ENCODE peak calls at places on chromosomes 2 and 18, in eight cellular contexts. One of them, this sample, is unnamed.

GRCh38 chr2:104690255-104690999 is 163.5 kb upstream of the POU3F3 start:
- DNase-seq in fibroblast of mammary gland: no peak
- DNase-seq in CD8-positive, alpha-beta memory T cell: no peak
- DNase-seq in stimulated activated CD4-positive, alpha-beta T cell treated with anti-CD3 and anti-CD28 coated beads, Interleukin-15, amount 100 ng/mL, for 1 hour: no peak
- DNase-seq in GM10248: no peak
- DNase-seq in HCT116: no peak
- DNase-seq in effector memory CD8-positive, alpha-beta T cell: no peak
- DNase-seq in lower leg skin: peak
- DNase-seq in this sample: no peak

GRCh38 chr18:13107074-13107473 is 111.5 kb upstream of the LDLRAD4 start:
- DNase-seq in fibroblast of mammary gland: peak
- DNase-seq in CD8-positive, alpha-beta memory T cell: no peak
- DNase-seq in stimulated activated CD4-positive, alpha-beta T cell treated with anti-CD3 and anti-CD28 coated beads, Interleukin-15, amount 100 ng/mL, for 1 hour: no peak
- DNase-seq in GM10248: no peak
- DNase-seq in HCT116: no peak
- DNase-seq in effector memory CD8-positive, alpha-beta T cell: no peak
- DNase-seq in lower leg skin: no peak
- DNase-seq in this sample: no peak

GRCh38 chr2:11750917-11751316 is 4.5 kb downstream of the LPIN1 start:
- DNase-seq in fibroblast of mammary gland: no peak
- DNase-seq in CD8-positive, alpha-beta memory T cell: peak
- DNase-seq in stimulated activated CD4-positive, alpha-beta T cell treated with anti-CD3 and anti-CD28 coated beads, Interleukin-15, amount 100 ng/mL, for 1 hour: no peak
- DNase-seq in GM10248: no peak
- DNase-seq in HCT116: no peak
- DNase-seq in effector memory CD8-positive, alpha-beta T cell: peak
- DNase-seq in lower leg skin: no peak
- DNase-seq in this sample: no peak

GRCh38 chr2:43226955-43227829 is 786 bp upstream of the ZFP36L2 start:
- DNase-seq in fibroblast of mammary gland: peak
- DNase-seq in CD8-positive, alpha-beta memory T cell: peak
- DNase-seq in stimulated activated CD4-positive, alpha-beta T cell treated with anti-CD3 and anti-CD28 coated beads, Interleukin-15, amount 100 ng/mL, for 1 hour: peak
- DNase-seq in GM10248: peak
- DNase-seq in HCT116: peak
- DNase-seq in effector memory CD8-positive, alpha-beta T cell: peak
- DNase-seq in lower leg skin: peak
- DNase-seq in this sample: peak

GRCh38 chr2:176157499-176158305 is 595 bp downstream of the HOXD3 start:
- DNase-seq in fibroblast of mammary gland: no peak
- DNase-seq in CD8-positive, alpha-beta memory T cell: no peak
- DNase-seq in stimulated activated CD4-positive, alpha-beta T cell treated with anti-CD3 and anti-CD28 coated beads, Interleukin-15, amount 100 ng/mL, for 1 hour: no peak
- DNase-seq in GM10248: no peak
- DNase-seq in HCT116: no peak
- DNase-seq in effector memory CD8-positive, alpha-beta T cell: no peak
- DNase-seq in lower leg skin: no peak
- DNase-seq in this sample: no peak

GRCh38 chr2:16330571-16331351 is 334.9 kb downstream of the CYRIA start:
- DNase-seq in fibroblast of mammary gland: no peak
- DNase-seq in CD8-positive, alpha-beta memory T cell: no peak
- DNase-seq in stimulated activated CD4-positive, alpha-beta T cell treated with anti-CD3 and anti-CD28 coated beads, Interleukin-15, amount 100 ng/mL, for 1 hour: no peak
- DNase-seq in GM10248: no peak
- DNase-seq in HCT116: no peak
- DNase-seq in effector memory CD8-positive, alpha-beta T cell: no peak
- DNase-seq in lower leg skin: no peak
- DNase-seq in this sample: no peak

GRCh38 chr2:95392320-95392719 is 10.2 kb upstream of the FAHD2A start:
- DNase-seq in fibroblast of mammary gland: no peak
- DNase-seq in CD8-positive, alpha-beta memory T cell: no peak
- DNase-seq in stimulated activated CD4-positive, alpha-beta T cell treated with anti-CD3 and anti-CD28 coated beads, Interleukin-15, amount 100 ng/mL, for 1 hour: no peak
- DNase-seq in GM10248: no peak
- DNase-seq in HCT116: no peak
- DNase-seq in effector memory CD8-positive, alpha-beta T cell: no peak
- DNase-seq in lower leg skin: no peak
- DNase-seq in this sample: no peak

GRCh38 chr2:238380785-238381184 is 45.9 kb upstream of the ASB1 start:
- DNase-seq in fibroblast of mammary gland: peak
- DNase-seq in CD8-positive, alpha-beta memory T cell: no peak
- DNase-seq in stimulated activated CD4-positive, alpha-beta T cell treated with anti-CD3 and anti-CD28 coated beads, Interleukin-15, amount 100 ng/mL, for 1 hour: no peak
- DNase-seq in GM10248: no peak
- DNase-seq in HCT116: peak
- DNase-seq in effector memory CD8-positive, alpha-beta T cell: no peak
- DNase-seq in lower leg skin: no peak
- DNase-seq in this sample: no peak

GRCh38 chr18:23311346-23312103 is 141.6 kb upstream of the RIOK3 start:
- DNase-seq in fibroblast of mammary gland: peak
- DNase-seq in CD8-positive, alpha-beta memory T cell: no peak
- DNase-seq in stimulated activated CD4-positive, alpha-beta T cell treated with anti-CD3 and anti-CD28 coated beads, Interleukin-15, amount 100 ng/mL, for 1 hour: no peak
- DNase-seq in GM10248: no peak
- DNase-seq in HCT116: no peak
- DNase-seq in effector memory CD8-positive, alpha-beta T cell: no peak
- DNase-seq in lower leg skin: no peak
- DNase-seq in this sample: no peak

GRCh38 chr2:139411236-139411635 is 631.0 kb upstream of the NXPH2 start:
- DNase-seq in fibroblast of mammary gland: no peak
- DNase-seq in CD8-positive, alpha-beta memory T cell: no peak
- DNase-seq in stimulated activated CD4-positive, alpha-beta T cell treated with anti-CD3 and anti-CD28 coated beads, Interleukin-15, amount 100 ng/mL, for 1 hour: no peak
- DNase-seq in GM10248: no peak
- DNase-seq in HCT116: no peak
- DNase-seq in effector memory CD8-positive, alpha-beta T cell: no peak
- DNase-seq in lower leg skin: no peak
- DNase-seq in this sample: no peak

GRCh38 chr18:34866739-34867138 is 156.6 kb downstream of the DTNA start:
- DNase-seq in fibroblast of mammary gland: peak
- DNase-seq in CD8-positive, alpha-beta memory T cell: no peak
- DNase-seq in stimulated activated CD4-positive, alpha-beta T cell treated with anti-CD3 and anti-CD28 coated beads, Interleukin-15, amount 100 ng/mL, for 1 hour: no peak
- DNase-seq in GM10248: no peak
- DNase-seq in HCT116: no peak
- DNase-seq in effector memory CD8-positive, alpha-beta T cell: no peak
- DNase-seq in lower leg skin: no peak
- DNase-seq in this sample: no peak

GRCh38 chr2:233421091-233421816 is 67.0 kb downstream of the DGKD start:
- DNase-seq in fibroblast of mammary gland: no peak
- DNase-seq in CD8-positive, alpha-beta memory T cell: no peak
- DNase-seq in stimulated activated CD4-positive, alpha-beta T cell treated with anti-CD3 and anti-CD28 coated beads, Interleukin-15, amount 100 ng/mL, for 1 hour: no peak
- DNase-seq in GM10248: no peak
- DNase-seq in HCT116: no peak
- DNase-seq in effector memory CD8-positive, alpha-beta T cell: no peak
- DNase-seq in lower leg skin: no peak
- DNase-seq in this sample: no peak

GRCh38 chr2:108412995-108413726 is 35.4 kb downstream of the SULT1C4 start:
- DNase-seq in fibroblast of mammary gland: peak
- DNase-seq in CD8-positive, alpha-beta memory T cell: no peak
- DNase-seq in stimulated activated CD4-positive, alpha-beta T cell treated with anti-CD3 and anti-CD28 coated beads, Interleukin-15, amount 100 ng/mL, for 1 hour: no peak
- DNase-seq in GM10248: no peak
- DNase-seq in HCT116: peak
- DNase-seq in effector memory CD8-positive, alpha-beta T cell: no peak
- DNase-seq in lower leg skin: no peak
- DNase-seq in this sample: no peak

GRCh38 chr2:120686511-120687168 is 49.0 kb upstream of the GLI2 start:
- DNase-seq in fibroblast of mammary gland: no peak
- DNase-seq in CD8-positive, alpha-beta memory T cell: no peak
- DNase-seq in stimulated activated CD4-positive, alpha-beta T cell treated with anti-CD3 and anti-CD28 coated beads, Interleukin-15, amount 100 ng/mL, for 1 hour: no peak
- DNase-seq in GM10248: no peak
- DNase-seq in HCT116: no peak
- DNase-seq in effector memory CD8-positive, alpha-beta T cell: no peak
- DNase-seq in lower leg skin: no peak
- DNase-seq in this sample: no peak

GRCh38 chr18:33804258-33804657 is 226.2 kb downstream of the ASXL3 start:
- DNase-seq in fibroblast of mammary gland: peak
- DNase-seq in CD8-positive, alpha-beta memory T cell: no peak
- DNase-seq in stimulated activated CD4-positive, alpha-beta T cell treated with anti-CD3 and anti-CD28 coated beads, Interleukin-15, amount 100 ng/mL, for 1 hour: no peak
- DNase-seq in GM10248: no peak
- DNase-seq in HCT116: no peak
- DNase-seq in effector memory CD8-positive, alpha-beta T cell: no peak
- DNase-seq in lower leg skin: no peak
- DNase-seq in this sample: no peak

GRCh38 chr18:23958036-23958435 is 56.5 kb upstream of the TTC39C start:
- DNase-seq in fibroblast of mammary gland: peak
- DNase-seq in CD8-positive, alpha-beta memory T cell: no peak
- DNase-seq in stimulated activated CD4-positive, alpha-beta T cell treated with anti-CD3 and anti-CD28 coated beads, Interleukin-15, amount 100 ng/mL, for 1 hour: no peak
- DNase-seq in GM10248: no peak
- DNase-seq in HCT116: no peak
- DNase-seq in effector memory CD8-positive, alpha-beta T cell: no peak
- DNase-seq in lower leg skin: no peak
- DNase-seq in this sample: no peak

GRCh38 chr18:27599202-27599829 is 414.2 kb upstream of the CHST9 start:
- DNase-seq in fibroblast of mammary gland: peak
- DNase-seq in CD8-positive, alpha-beta memory T cell: no peak
- DNase-seq in stimulated activated CD4-positive, alpha-beta T cell treated with anti-CD3 and anti-CD28 coated beads, Interleukin-15, amount 100 ng/mL, for 1 hour: no peak
- DNase-seq in GM10248: peak
- DNase-seq in HCT116: peak
- DNase-seq in effector memory CD8-positive, alpha-beta T cell: no peak
- DNase-seq in lower leg skin: no peak
- DNase-seq in this sample: no peak

GRCh38 chr2:134372141-134372540 is 118.3 kb downstream of the MGAT5 start:
- DNase-seq in fibroblast of mammary gland: no peak
- DNase-seq in CD8-positive, alpha-beta memory T cell: no peak
- DNase-seq in stimulated activated CD4-positive, alpha-beta T cell treated with anti-CD3 and anti-CD28 coated beads, Interleukin-15, amount 100 ng/mL, for 1 hour: no peak
- DNase-seq in GM10248: no peak
- DNase-seq in HCT116: no peak
- DNase-seq in effector memory CD8-positive, alpha-beta T cell: no peak
- DNase-seq in lower leg skin: no peak
- DNase-seq in this sample: no peak

GRCh38 chr2:113179446-113180045 is 5.8 kb downstream of the PSD4 start:
- DNase-seq in fibroblast of mammary gland: no peak
- DNase-seq in CD8-positive, alpha-beta memory T cell: no peak
- DNase-seq in stimulated activated CD4-positive, alpha-beta T cell treated with anti-CD3 and anti-CD28 coated beads, Interleukin-15, amount 100 ng/mL, for 1 hour: no peak
- DNase-seq in GM10248: no peak
- DNase-seq in HCT116: no peak
- DNase-seq in effector memory CD8-positive, alpha-beta T cell: no peak
- DNase-seq in lower leg skin: no peak
- DNase-seq in this sample: no peak

GRCh38 chr18:49685231-49685942 is 123.5 kb downstream of the LIPG start:
- DNase-seq in fibroblast of mammary gland: no peak
- DNase-seq in CD8-positive, alpha-beta memory T cell: no peak
- DNase-seq in stimulated activated CD4-positive, alpha-beta T cell treated with anti-CD3 and anti-CD28 coated beads, Interleukin-15, amount 100 ng/mL, for 1 hour: no peak
- DNase-seq in GM10248: no peak
- DNase-seq in HCT116: no peak
- DNase-seq in effector memory CD8-positive, alpha-beta T cell: no peak
- DNase-seq in lower leg skin: no peak
- DNase-seq in this sample: no peak

GRCh38 chr2:223991611-223992010 is 34.3 kb downstream of the MRPL44 start:
- DNase-seq in fibroblast of mammary gland: no peak
- DNase-seq in CD8-positive, alpha-beta memory T cell: no peak
- DNase-seq in stimulated activated CD4-positive, alpha-beta T cell treated with anti-CD3 and anti-CD28 coated beads, Interleukin-15, amount 100 ng/mL, for 1 hour: no peak
- DNase-seq in GM10248: no peak
- DNase-seq in HCT116: no peak
- DNase-seq in effector memory CD8-positive, alpha-beta T cell: no peak
- DNase-seq in lower leg skin: no peak
- DNase-seq in this sample: no peak

GRCh38 chr2:24411488-24412146 is 51.3 kb upstream of the ITSN2 start:
- DNase-seq in fibroblast of mammary gland: no peak
- DNase-seq in CD8-positive, alpha-beta memory T cell: no peak
- DNase-seq in stimulated activated CD4-positive, alpha-beta T cell treated with anti-CD3 and anti-CD28 coated beads, Interleukin-15, amount 100 ng/mL, for 1 hour: no peak
- DNase-seq in GM10248: no peak
- DNase-seq in HCT116: no peak
- DNase-seq in effector memory CD8-positive, alpha-beta T cell: no peak
- DNase-seq in lower leg skin: no peak
- DNase-seq in this sample: no peak

GRCh38 chr18:79605481-79605880 is 74.1 kb upstream of the CTDP1 start:
- DNase-seq in fibroblast of mammary gland: no peak
- DNase-seq in CD8-positive, alpha-beta memory T cell: no peak
- DNase-seq in stimulated activated CD4-positive, alpha-beta T cell treated with anti-CD3 and anti-CD28 coated beads, Interleukin-15, amount 100 ng/mL, for 1 hour: no peak
- DNase-seq in GM10248: no peak
- DNase-seq in HCT116: no peak
- DNase-seq in effector memory CD8-positive, alpha-beta T cell: no peak
- DNase-seq in lower leg skin: no peak
- DNase-seq in this sample: no peak

GRCh38 chr2:64831134-64831976 is 157.8 kb upstream of the SLC1A4 start:
- DNase-seq in fibroblast of mammary gland: peak
- DNase-seq in CD8-positive, alpha-beta memory T cell: peak
- DNase-seq in stimulated activated CD4-positive, alpha-beta T cell treated with anti-CD3 and anti-CD28 coated beads, Interleukin-15, amount 100 ng/mL, for 1 hour: peak
- DNase-seq in GM10248: peak
- DNase-seq in HCT116: peak
- DNase-seq in effector memory CD8-positive, alpha-beta T cell: peak
- DNase-seq in lower leg skin: peak
- DNase-seq in this sample: peak

GRCh38 chr2:159445307-159445706 is 158.8 kb upstream of the WDSUB1 start:
- DNase-seq in fibroblast of mammary gland: no peak
- DNase-seq in CD8-positive, alpha-beta memory T cell: no peak
- DNase-seq in stimulated activated CD4-positive, alpha-beta T cell treated with anti-CD3 and anti-CD28 coated beads, Interleukin-15, amount 100 ng/mL, for 1 hour: no peak
- DNase-seq in GM10248: no peak
- DNase-seq in HCT116: no peak
- DNase-seq in effector memory CD8-positive, alpha-beta T cell: no peak
- DNase-seq in lower leg skin: no peak
- DNase-seq in this sample: no peak

GRCh38 chr2:231541605-231542509 is 11.6 kb upstream of the NMUR1 start:
- DNase-seq in fibroblast of mammary gland: no peak
- DNase-seq in CD8-positive, alpha-beta memory T cell: no peak
- DNase-seq in stimulated activated CD4-positive, alpha-beta T cell treated with anti-CD3 and anti-CD28 coated beads, Interleukin-15, amount 100 ng/mL, for 1 hour: no peak
- DNase-seq in GM10248: peak
- DNase-seq in HCT116: no peak
- DNase-seq in effector memory CD8-positive, alpha-beta T cell: no peak
- DNase-seq in lower leg skin: no peak
- DNase-seq in this sample: no peak

GRCh38 chr2:68709421-68709911 is 25.1 kb upstream of the ARHGAP25 start:
- DNase-seq in fibroblast of mammary gland: peak
- DNase-seq in CD8-positive, alpha-beta memory T cell: no peak
- DNase-seq in stimulated activated CD4-positive, alpha-beta T cell treated with anti-CD3 and anti-CD28 coated beads, Interleukin-15, amount 100 ng/mL, for 1 hour: no peak
- DNase-seq in GM10248: no peak
- DNase-seq in HCT116: peak
- DNase-seq in effector memory CD8-positive, alpha-beta T cell: no peak
- DNase-seq in lower leg skin: no peak
- DNase-seq in this sample: no peak

GRCh38 chr2:177799531-177799930 is 273.0 kb downstream of the PDE11A start:
- DNase-seq in fibroblast of mammary gland: peak
- DNase-seq in CD8-positive, alpha-beta memory T cell: no peak
- DNase-seq in stimulated activated CD4-positive, alpha-beta T cell treated with anti-CD3 and anti-CD28 coated beads, Interleukin-15, amount 100 ng/mL, for 1 hour: no peak
- DNase-seq in GM10248: no peak
- DNase-seq in HCT116: no peak
- DNase-seq in effector memory CD8-positive, alpha-beta T cell: no peak
- DNase-seq in lower leg skin: no peak
- DNase-seq in this sample: no peak

GRCh38 chr2:122748552-122749011 is 993.1 kb downstream of the TSN start:
- DNase-seq in fibroblast of mammary gland: peak
- DNase-seq in CD8-positive, alpha-beta memory T cell: no peak
- DNase-seq in stimulated activated CD4-positive, alpha-beta T cell treated with anti-CD3 and anti-CD28 coated beads, Interleukin-15, amount 100 ng/mL, for 1 hour: no peak
- DNase-seq in GM10248: no peak
- DNase-seq in HCT116: no peak
- DNase-seq in effector memory CD8-positive, alpha-beta T cell: no peak
- DNase-seq in lower leg skin: no peak
- DNase-seq in this sample: no peak

GRCh38 chr2:128642316-128642715 is 323.6 kb upstream of the HS6ST1 start:
- DNase-seq in fibroblast of mammary gland: no peak
- DNase-seq in CD8-positive, alpha-beta memory T cell: no peak
- DNase-seq in stimulated activated CD4-positive, alpha-beta T cell treated with anti-CD3 and anti-CD28 coated beads, Interleukin-15, amount 100 ng/mL, for 1 hour: no peak
- DNase-seq in GM10248: no peak
- DNase-seq in HCT116: no peak
- DNase-seq in effector memory CD8-positive, alpha-beta T cell: no peak
- DNase-seq in lower leg skin: no peak
- DNase-seq in this sample: no peak

GRCh38 chr2:9630001-9630749 is 622 bp downstream of the YWHAQ start:
- DNase-seq in fibroblast of mammary gland: peak
- DNase-seq in CD8-positive, alpha-beta memory T cell: peak
- DNase-seq in stimulated activated CD4-positive, alpha-beta T cell treated with anti-CD3 and anti-CD28 coated beads, Interleukin-15, amount 100 ng/mL, for 1 hour: peak
- DNase-seq in GM10248: peak
- DNase-seq in HCT116: peak
- DNase-seq in effector memory CD8-positive, alpha-beta T cell: peak
- DNase-seq in lower leg skin: peak
- DNase-seq in this sample: peak

GRCh38 chr2:201909961-201910361 is 103.6 kb downstream of the CDK15 start:
- DNase-seq in fibroblast of mammary gland: peak
- DNase-seq in CD8-positive, alpha-beta memory T cell: no peak
- DNase-seq in stimulated activated CD4-positive, alpha-beta T cell treated with anti-CD3 and anti-CD28 coated beads, Interleukin-15, amount 100 ng/mL, for 1 hour: no peak
- DNase-seq in GM10248: peak
- DNase-seq in HCT116: no peak
- DNase-seq in effector memory CD8-positive, alpha-beta T cell: no peak
- DNase-seq in lower leg skin: no peak
- DNase-seq in this sample: no peak

This sample was measured in central memory CD8-positive, alpha-beta T cell.